ENCODE peak calls at places on chromosomes 12 and 14, in nine cellular contexts. S, Q, L, E, Z, Y, G, H and B are unnamed samples.

GRCh38 chr12:87848248-87848868 is 180.8 kb downstream of the C12orf50 start:
- DNase-seq in Y (no peak), E (peak), H (peak), G (no peak), L (no peak), Q (peak), S (peak), Z (peak), B (peak)

GRCh38 chr12:48991247-48992050 is 7.7 kb downstream of the DDN start:
- DNase-seq in Z (no peak), L (no peak), G (no peak), S (no peak), E (no peak), Q (no peak), Y (no peak), H (no peak), B (no peak)

GRCh38 chr14:77598366-77599050 is 17.9 kb downstream of the SPTLC2 start:
- DNase-seq in G (no peak), Z (no peak), Y (no peak), Q (no peak), L (no peak), H (no peak), E (no peak), S (no peak), B (no peak)

GRCh38 chr12:998020-998874 is 7.2 kb downstream of the ERC1 start:
- DNase-seq in Z (peak), S (no peak), H (no peak), Q (no peak), L (no peak), G (no peak), E (no peak), Y (no peak), B (no peak)

GRCh38 chr14:103006106-103006505 is 51.2 kb downstream of the CDC42BPB start:
- DNase-seq in Z (no peak), Y (peak), G (no peak), S (no peak), E (no peak), L (no peak), Q (no peak), H (no peak), B (no peak)

GRCh38 chr14:66284346-66284745 is 201.8 kb upstream of the CCDC196 start:
- DNase-seq in S (peak), H (no peak), Z (peak), Q (no peak), L (no peak), Y (no peak), G (no peak), E (no peak), B (no peak)

GRCh38 chr12:104571328-104571727 is 114.6 kb downstream of the CHST11 start:
- DNase-seq in G (no peak), L (no peak), E (no peak), Z (no peak), Q (no peak), S (no peak), Y (no peak), H (no peak), B (no peak)

GRCh38 chr12:65442418-65442817 is 163.9 kb downstream of the MSRB3 start:
- DNase-seq in H (no peak), G (no peak), Z (no peak), E (no peak), Y (no peak), L (no peak), Q (no peak), S (peak), B (no peak)

GRCh38 chr14:90987140-90987539 is 73.3 kb downstream of the RPS6KA5 start:
- DNase-seq in L (no peak), S (no peak), Y (no peak), G (no peak), E (no peak), H (no peak), Q (no peak), Z (no peak), B (no peak)

GRCh38 chr12:52251367-52252055 is 18.5 kb downstream of the KRT7 start:
- DNase-seq in E (no peak), L (no peak), Q (no peak), S (no peak), G (no peak), Z (no peak), H (no peak), Y (no peak), B (no peak)

GRCh38 chr12:3641428-3641883 is 111.5 kb downstream of the CRACR2A start:
- DNase-seq in E (peak), L (no peak), G (no peak), H (no peak), Z (peak), S (peak), Q (no peak), Y (no peak), B (no peak)
- H3K4me3 ChIP-seq in E (no peak), L (no peak), G (no peak), H (no peak), Z (no peak), S (no peak), Q (no peak), Y (no peak), B (no peak)

GRCh38 chr12:83827860-83828259 is 1084.7 kb downstream of the SLC6A15 start:
- DNase-seq in S (peak), E (no peak), Z (no peak), L (no peak), G (no peak), H (no peak), Y (no peak), Q (no peak), B (no peak)

GRCh38 chr12:83827193-83827592 is 1085.4 kb downstream of the SLC6A15 start:
- DNase-seq in S (no peak), E (no peak), H (no peak), G (no peak), Z (no peak), Q (no peak), L (no peak), Y (no peak), B (no peak)

GRCh38 chr12:83821967-83822366 is 1090.6 kb downstream of the SLC6A15 start:
- DNase-seq in Y (no peak), Z (no peak), S (no peak), E (no peak), G (no peak), L (no peak), Q (no peak), H (no peak), B (no peak)

GRCh38 chr12:83823386-83824045 is 1089.1 kb downstream of the SLC6A15 start:
- DNase-seq in Q (peak), Z (no peak), S (peak), H (no peak), E (no peak), Y (peak), G (no peak), L (no peak), B (peak)

DNA sequence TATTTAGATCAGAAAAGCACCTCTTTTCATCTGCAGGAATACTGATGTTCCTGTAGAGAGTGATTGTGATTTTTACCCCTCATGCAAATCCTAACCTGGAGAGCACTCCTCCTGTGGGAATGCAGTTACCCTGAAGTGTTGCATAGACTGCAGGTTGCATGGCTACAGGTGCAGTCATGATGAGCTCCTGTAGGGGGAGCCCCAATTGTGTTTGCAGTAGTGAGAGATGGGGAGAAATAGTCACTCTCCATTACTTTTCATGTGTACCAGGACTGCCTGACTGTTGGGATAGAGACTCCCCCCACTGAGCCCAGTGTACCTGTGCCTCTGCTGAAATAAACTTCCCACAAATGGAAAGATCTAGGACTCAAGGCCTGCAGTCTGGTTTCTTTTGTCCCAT is 1086.5 kb downstream of the SLC6A15 start:
- DNase-seq in Y (no peak), H (no peak), G (no peak), E (no peak), S (peak), L (no peak), Z (peak), Q (peak), B (no peak)
- TF ChIP-seq CTCF in Y (no peak), H (peak), G (peak), E (peak), S (peak), L (no peak), Z (peak), Q (peak), B (peak)

GRCh38 chr14:75489480-75489837 is 32.8 kb upstream of the BATF start:
- DNase-seq in Q (no peak), S (no peak), G (no peak), Z (no peak), H (no peak), Y (no peak), E (no peak), L (no peak), B (no peak)
- H3K4me3 ChIP-seq in Q (no peak), S (no peak), G (no peak), Z (no peak), H (no peak), Y (no peak), E (no peak), L (no peak), B (no peak)

GRCh38 chr14:105398044-105398725 is at the start of gene TEX22:
- DNase-seq in Z (peak), G (peak), H (peak), E (no peak), L (peak), S (peak), Y (peak), Q (peak), B (peak)
- TF ChIP-seq CTCF in Z (peak), G (no peak), H (peak), E (no peak), L (no peak), S (no peak), Y (no peak), Q (no peak), B (peak)

DNA sequence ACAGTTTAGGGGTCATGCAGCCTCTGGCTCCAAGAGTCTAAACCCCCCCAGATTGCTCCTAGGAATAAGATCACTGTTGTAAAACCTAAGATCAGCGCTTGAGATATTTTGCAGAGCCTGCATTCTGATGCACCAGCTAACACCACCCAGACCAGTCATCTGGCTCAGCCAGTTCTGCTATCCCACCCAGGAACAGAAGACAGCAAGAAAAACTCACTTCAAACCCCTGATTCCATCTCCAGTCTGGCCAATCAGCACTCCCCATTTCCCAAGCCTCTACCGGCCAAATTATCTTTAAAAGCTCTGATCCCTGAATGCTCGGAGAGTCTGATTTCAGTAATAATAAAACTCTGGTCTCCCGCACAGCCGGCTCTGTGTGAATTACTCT is 158.7 kb downstream of the ZNF664 start:
- DNase-seq in S (no peak), Q (no peak), Z (no peak), Y (no peak), L (no peak), H (no peak), G (no peak), E (no peak), B (no peak)
- H3K4me3 ChIP-seq in S (no peak), Q (no peak), Z (no peak), Y (no peak), L (no peak), H (no peak), G (no peak), E (no peak), B (no peak)